ENCODE peak calls at places on chromosomes 2 and 18, in ten cellular contexts. H is activated naive CD4-positive, alpha-beta T cell treated with anti-CD3 and anti-CD28 coated beads, Interleukin-2, amount 10 ng/mL, durations not matched to agents 7 days and 5 days; L is GM03348; M is left ventricle myocardium inferior; C is NCI-H510A; F is stimulated activated CD4-positive, alpha-beta T cell treated with anti-CD3 and anti-CD28 coated beads, Interleukin-2, amount 100 ng/mL, for 24 hours; Z is activated CD4-positive, alpha-beta T cell treated with anti-CD3 and anti-CD28 coated beads for 4 hours; D is GM12865; E is naive B cell; U is smooth muscle cell of the brain vasculature. I is an unnamed sample.

GRCh38 chr2:11097038-11097720 is 58.1 kb upstream of the SLC66A3 start:
- DNase-seq in H (no peak), L (peak), M (peak), C (no peak), F (no peak), Z (no peak), D (no peak), E (no peak), U (no peak), I (no peak)

GRCh38 chr2:197130318-197130717 is 180.3 kb downstream of the ANKRD44 start:
- DNase-seq in H (no peak), L (no peak), M (no peak), C (no peak), F (no peak), Z (no peak), D (peak), E (peak), U (no peak), I (no peak)

GRCh38 chr2:120036145-120036544 is 23.3 kb downstream of the EPB41L5 start:
- DNase-seq in H (no peak), L (no peak), M (no peak), C (no peak), F (no peak), Z (no peak), D (no peak), E (no peak), U (no peak), I (no peak)

GRCh38 chr2:43623052-43623451 is 14.0 kb upstream of the PLEKHH2 start:
- DNase-seq in H (no peak), L (peak), M (peak), C (no peak), F (no peak), Z (no peak), D (no peak), E (no peak), U (no peak), I (no peak)

GRCh38 chr18:7021994-7022840 is 95.4 kb downstream of the LAMA1 start:
- DNase-seq in H (no peak), L (no peak), M (no peak), C (peak), F (no peak), Z (no peak), D (peak), E (no peak), U (peak), I (no peak)

GRCh38 chr2:47339745-47340541 is 63.0 kb upstream of the MSH2 start:
- DNase-seq in H (no peak), L (peak), M (no peak), C (peak), F (no peak), Z (no peak), D (no peak), E (no peak), U (no peak), I (peak)

GRCh38 chr18:55405655-55406373 is 182.2 kb downstream of the TCF4 start:
- DNase-seq in H (no peak), L (peak), M (peak), C (peak), F (no peak), Z (no peak), D (no peak), E (no peak), U (peak), I (no peak)

GRCh38 chr2:224807153-224807964 is 91.2 kb upstream of the CCDC195 start:
- DNase-seq in H (no peak), L (no peak), M (no peak), C (no peak), F (no peak), Z (no peak), D (no peak), E (no peak), U (no peak), I (no peak)